ENCODE peak calls at places on chromosomes 4 and X, in ten cellular contexts. One of them, this sample, is unnamed.

GRCh38 chr4:21887481-21887880 is 61.1 kb downstream of the KCNIP4 start:
- DNase-seq in caudate nucleus: no peak
- DNase-seq in CD8-positive, alpha-beta T cell: no peak
- DNase-seq in kidney glomerular epithelial cell: no peak
- DNase-seq in effector memory CD8-positive, alpha-beta T cell: no peak
- DNase-seq in EL: no peak
- DNase-seq in SHP77 treated with DMSO at 0.1 percent for 48 hours: no peak
- DNase-seq in stromal cell of bone marrow: no peak
- DNase-seq in activated T-helper 1 cell treated with anti-CD3 and anti-CD28 coated beads, Interleukin-2, amount 50 U/mL, for 16 hours: no peak
- DNase-seq in memory B cell: no peak
- DNase-seq in this sample: no peak

GRCh38 chr4:174580597-174580996 is 58.3 kb upstream of the HPGD start:
- DNase-seq in caudate nucleus: no peak
- DNase-seq in CD8-positive, alpha-beta T cell: no peak
- DNase-seq in kidney glomerular epithelial cell: no peak
- DNase-seq in effector memory CD8-positive, alpha-beta T cell: no peak
- DNase-seq in EL: no peak
- DNase-seq in SHP77 treated with DMSO at 0.1 percent for 48 hours: no peak
- DNase-seq in stromal cell of bone marrow: no peak
- DNase-seq in activated T-helper 1 cell treated with anti-CD3 and anti-CD28 coated beads, Interleukin-2, amount 50 U/mL, for 16 hours: no peak
- DNase-seq in memory B cell: no peak
- DNase-seq in this sample: no peak

GRCh38 chrX:54824195-54824594 is 16.6 kb downstream of the MAGED2 start:
- DNase-seq in caudate nucleus: no peak
- DNase-seq in CD8-positive, alpha-beta T cell: no peak
- DNase-seq in kidney glomerular epithelial cell: no peak
- DNase-seq in effector memory CD8-positive, alpha-beta T cell: no peak
- DNase-seq in EL: no peak
- DNase-seq in SHP77 treated with DMSO at 0.1 percent for 48 hours: no peak
- DNase-seq in stromal cell of bone marrow: no peak
- DNase-seq in activated T-helper 1 cell treated with anti-CD3 and anti-CD28 coated beads, Interleukin-2, amount 50 U/mL, for 16 hours: no peak
- DNase-seq in memory B cell: no peak
- DNase-seq in this sample: no peak

GRCh38 chr4:182338731-182339130 is 95.5 kb downstream of the TENM3 start:
- DNase-seq in caudate nucleus: no peak
- DNase-seq in CD8-positive, alpha-beta T cell: no peak
- DNase-seq in kidney glomerular epithelial cell: no peak
- DNase-seq in effector memory CD8-positive, alpha-beta T cell: no peak
- DNase-seq in EL: peak
- DNase-seq in SHP77 treated with DMSO at 0.1 percent for 48 hours: no peak
- DNase-seq in stromal cell of bone marrow: no peak
- DNase-seq in activated T-helper 1 cell treated with anti-CD3 and anti-CD28 coated beads, Interleukin-2, amount 50 U/mL, for 16 hours: no peak
- DNase-seq in memory B cell: no peak
- DNase-seq in this sample: no peak

GRCh38 chrX:132118361-132118760 is 9.5 kb downstream of the FRMD7 start:
- DNase-seq in caudate nucleus: no peak
- DNase-seq in CD8-positive, alpha-beta T cell: no peak
- DNase-seq in kidney glomerular epithelial cell: no peak
- DNase-seq in effector memory CD8-positive, alpha-beta T cell: no peak
- DNase-seq in EL: no peak
- DNase-seq in SHP77 treated with DMSO at 0.1 percent for 48 hours: no peak
- DNase-seq in stromal cell of bone marrow: no peak
- DNase-seq in activated T-helper 1 cell treated with anti-CD3 and anti-CD28 coated beads, Interleukin-2, amount 50 U/mL, for 16 hours: no peak
- DNase-seq in memory B cell: no peak
- DNase-seq in this sample: peak

GRCh38 chr4:1985780-1986577 is 22.8 kb downstream of the NELFA start:
- DNase-seq in caudate nucleus: no peak
- DNase-seq in CD8-positive, alpha-beta T cell: no peak
- DNase-seq in kidney glomerular epithelial cell: no peak
- DNase-seq in effector memory CD8-positive, alpha-beta T cell: no peak
- DNase-seq in EL: no peak
- DNase-seq in SHP77 treated with DMSO at 0.1 percent for 48 hours: no peak
- DNase-seq in stromal cell of bone marrow: no peak
- DNase-seq in activated T-helper 1 cell treated with anti-CD3 and anti-CD28 coated beads, Interleukin-2, amount 50 U/mL, for 16 hours: no peak
- DNase-seq in memory B cell: no peak
- DNase-seq in this sample: no peak

GRCh38 chr4:125359960-125360628 is 45.3 kb downstream of the FAT4 start:
- DNase-seq in caudate nucleus: no peak
- DNase-seq in CD8-positive, alpha-beta T cell: no peak
- DNase-seq in kidney glomerular epithelial cell: no peak
- DNase-seq in effector memory CD8-positive, alpha-beta T cell: no peak
- DNase-seq in EL: no peak
- DNase-seq in SHP77 treated with DMSO at 0.1 percent for 48 hours: no peak
- DNase-seq in stromal cell of bone marrow: no peak
- DNase-seq in activated T-helper 1 cell treated with anti-CD3 and anti-CD28 coated beads, Interleukin-2, amount 50 U/mL, for 16 hours: no peak
- DNase-seq in memory B cell: no peak
- DNase-seq in this sample: no peak

GRCh38 chr4:147289181-147289580 is 191.7 kb upstream of the EDNRA start:
- DNase-seq in caudate nucleus: no peak
- DNase-seq in CD8-positive, alpha-beta T cell: no peak
- DNase-seq in kidney glomerular epithelial cell: no peak
- DNase-seq in effector memory CD8-positive, alpha-beta T cell: no peak
- DNase-seq in EL: no peak
- DNase-seq in SHP77 treated with DMSO at 0.1 percent for 48 hours: no peak
- DNase-seq in stromal cell of bone marrow: no peak
- DNase-seq in activated T-helper 1 cell treated with anti-CD3 and anti-CD28 coated beads, Interleukin-2, amount 50 U/mL, for 16 hours: no peak
- DNase-seq in memory B cell: no peak
- DNase-seq in this sample: no peak

GRCh38 chr4:102759835-102760644 is 728 bp downstream of the MANBA start:
- DNase-seq in caudate nucleus: peak
- DNase-seq in CD8-positive, alpha-beta T cell: no peak
- DNase-seq in kidney glomerular epithelial cell: peak
- DNase-seq in effector memory CD8-positive, alpha-beta T cell: peak
- DNase-seq in EL: peak
- DNase-seq in SHP77 treated with DMSO at 0.1 percent for 48 hours: no peak
- DNase-seq in stromal cell of bone marrow: peak
- DNase-seq in activated T-helper 1 cell treated with anti-CD3 and anti-CD28 coated beads, Interleukin-2, amount 50 U/mL, for 16 hours: no peak
- DNase-seq in memory B cell: peak
- DNase-seq in this sample: no peak

GRCh38 chr4:173537628-173538147 is 7.7 kb upstream of the HAND2 start:
- DNase-seq in caudate nucleus: no peak
- DNase-seq in CD8-positive, alpha-beta T cell: no peak
- DNase-seq in kidney glomerular epithelial cell: no peak
- DNase-seq in effector memory CD8-positive, alpha-beta T cell: no peak
- DNase-seq in EL: no peak
- DNase-seq in SHP77 treated with DMSO at 0.1 percent for 48 hours: no peak
- DNase-seq in stromal cell of bone marrow: no peak
- DNase-seq in activated T-helper 1 cell treated with anti-CD3 and anti-CD28 coated beads, Interleukin-2, amount 50 U/mL, for 16 hours: no peak
- DNase-seq in memory B cell: no peak
- DNase-seq in this sample: no peak

GRCh38 chr4:20137176-20137575 is 114.5 kb upstream of the SLIT2 start:
- DNase-seq in caudate nucleus: no peak
- DNase-seq in CD8-positive, alpha-beta T cell: no peak
- DNase-seq in kidney glomerular epithelial cell: no peak
- DNase-seq in effector memory CD8-positive, alpha-beta T cell: no peak
- DNase-seq in EL: peak
- DNase-seq in SHP77 treated with DMSO at 0.1 percent for 48 hours: no peak
- DNase-seq in stromal cell of bone marrow: peak
- DNase-seq in activated T-helper 1 cell treated with anti-CD3 and anti-CD28 coated beads, Interleukin-2, amount 50 U/mL, for 16 hours: no peak
- DNase-seq in memory B cell: no peak
- DNase-seq in this sample: no peak

GRCh38 chrX:151996329-151996728 is 21.9 kb upstream of the GABRE start:
- DNase-seq in caudate nucleus: no peak
- DNase-seq in CD8-positive, alpha-beta T cell: no peak
- DNase-seq in kidney glomerular epithelial cell: no peak
- DNase-seq in effector memory CD8-positive, alpha-beta T cell: no peak
- DNase-seq in EL: no peak
- DNase-seq in SHP77 treated with DMSO at 0.1 percent for 48 hours: no peak
- DNase-seq in stromal cell of bone marrow: no peak
- DNase-seq in activated T-helper 1 cell treated with anti-CD3 and anti-CD28 coated beads, Interleukin-2, amount 50 U/mL, for 16 hours: no peak
- DNase-seq in memory B cell: no peak
- DNase-seq in this sample: no peak

GRCh38 chr4:80492761-80493160 is 157.2 kb downstream of the CFAP299 start:
- DNase-seq in caudate nucleus: no peak
- DNase-seq in CD8-positive, alpha-beta T cell: peak
- DNase-seq in kidney glomerular epithelial cell: no peak
- DNase-seq in effector memory CD8-positive, alpha-beta T cell: peak
- DNase-seq in EL: no peak
- DNase-seq in SHP77 treated with DMSO at 0.1 percent for 48 hours: no peak
- DNase-seq in stromal cell of bone marrow: no peak
- DNase-seq in activated T-helper 1 cell treated with anti-CD3 and anti-CD28 coated beads, Interleukin-2, amount 50 U/mL, for 16 hours: no peak
- DNase-seq in memory B cell: no peak
- DNase-seq in this sample: no peak

GRCh38 chr4:8303485-8304281 is 34.1 kb downstream of the HTRA3 start:
- DNase-seq in caudate nucleus: no peak
- DNase-seq in CD8-positive, alpha-beta T cell: no peak
- DNase-seq in kidney glomerular epithelial cell: peak
- DNase-seq in effector memory CD8-positive, alpha-beta T cell: no peak
- DNase-seq in EL: peak
- DNase-seq in SHP77 treated with DMSO at 0.1 percent for 48 hours: no peak
- DNase-seq in stromal cell of bone marrow: peak
- DNase-seq in activated T-helper 1 cell treated with anti-CD3 and anti-CD28 coated beads, Interleukin-2, amount 50 U/mL, for 16 hours: no peak
- DNase-seq in memory B cell: no peak
- DNase-seq in this sample: no peak

GRCh38 chr4:7861440-7861881 is 78.2 kb downstream of the AFAP1 start:
- DNase-seq in caudate nucleus: no peak
- DNase-seq in CD8-positive, alpha-beta T cell: no peak
- DNase-seq in kidney glomerular epithelial cell: peak
- DNase-seq in effector memory CD8-positive, alpha-beta T cell: no peak
- DNase-seq in EL: peak
- DNase-seq in SHP77 treated with DMSO at 0.1 percent for 48 hours: no peak
- DNase-seq in stromal cell of bone marrow: peak
- DNase-seq in activated T-helper 1 cell treated with anti-CD3 and anti-CD28 coated beads, Interleukin-2, amount 50 U/mL, for 16 hours: no peak
- DNase-seq in memory B cell: no peak
- DNase-seq in this sample: no peak

GRCh38 chr4:41360214-41360910 is 103.6 kb downstream of the UCHL1 start:
- DNase-seq in caudate nucleus: peak
- DNase-seq in CD8-positive, alpha-beta T cell: no peak
- DNase-seq in kidney glomerular epithelial cell: no peak
- DNase-seq in effector memory CD8-positive, alpha-beta T cell: no peak
- DNase-seq in EL: peak
- DNase-seq in SHP77 treated with DMSO at 0.1 percent for 48 hours: no peak
- DNase-seq in stromal cell of bone marrow: no peak
- DNase-seq in activated T-helper 1 cell treated with anti-CD3 and anti-CD28 coated beads, Interleukin-2, amount 50 U/mL, for 16 hours: no peak
- DNase-seq in memory B cell: no peak
- DNase-seq in this sample: peak

GRCh38 chrX:40006025-40007017 is 91.4 kb downstream of the BCOR start:
- DNase-seq in caudate nucleus: no peak
- DNase-seq in CD8-positive, alpha-beta T cell: peak
- DNase-seq in kidney glomerular epithelial cell: no peak
- DNase-seq in effector memory CD8-positive, alpha-beta T cell: no peak
- DNase-seq in EL: peak
- DNase-seq in SHP77 treated with DMSO at 0.1 percent for 48 hours: no peak
- DNase-seq in stromal cell of bone marrow: no peak
- DNase-seq in activated T-helper 1 cell treated with anti-CD3 and anti-CD28 coated beads, Interleukin-2, amount 50 U/mL, for 16 hours: no peak
- DNase-seq in memory B cell: no peak
- DNase-seq in this sample: no peak

GRCh38 chr4:53132117-53132889 is 233.6 kb downstream of the SCFD2 start:
- DNase-seq in caudate nucleus: no peak
- DNase-seq in CD8-positive, alpha-beta T cell: no peak
- DNase-seq in kidney glomerular epithelial cell: no peak
- DNase-seq in effector memory CD8-positive, alpha-beta T cell: no peak
- DNase-seq in EL: no peak
- DNase-seq in SHP77 treated with DMSO at 0.1 percent for 48 hours: no peak
- DNase-seq in stromal cell of bone marrow: peak
- DNase-seq in activated T-helper 1 cell treated with anti-CD3 and anti-CD28 coated beads, Interleukin-2, amount 50 U/mL, for 16 hours: no peak
- DNase-seq in memory B cell: no peak
- DNase-seq in this sample: no peak

GRCh38 chr4:105909699-105910340 is 14.5 kb downstream of the NPNT start:
- DNase-seq in caudate nucleus: no peak
- DNase-seq in CD8-positive, alpha-beta T cell: no peak
- DNase-seq in kidney glomerular epithelial cell: no peak
- DNase-seq in effector memory CD8-positive, alpha-beta T cell: no peak
- DNase-seq in EL: no peak
- DNase-seq in SHP77 treated with DMSO at 0.1 percent for 48 hours: no peak
- DNase-seq in stromal cell of bone marrow: peak
- DNase-seq in activated T-helper 1 cell treated with anti-CD3 and anti-CD28 coated beads, Interleukin-2, amount 50 U/mL, for 16 hours: no peak
- DNase-seq in memory B cell: no peak
- DNase-seq in this sample: no peak

GRCh38 chrX:64204252-64204651 is 1.3 kb downstream of the AMER1 start:
- DNase-seq in caudate nucleus: no peak
- DNase-seq in CD8-positive, alpha-beta T cell: no peak
- DNase-seq in kidney glomerular epithelial cell: no peak
- DNase-seq in effector memory CD8-positive, alpha-beta T cell: no peak
- DNase-seq in EL: peak
- DNase-seq in SHP77 treated with DMSO at 0.1 percent for 48 hours: no peak
- DNase-seq in stromal cell of bone marrow: no peak
- DNase-seq in activated T-helper 1 cell treated with anti-CD3 and anti-CD28 coated beads, Interleukin-2, amount 50 U/mL, for 16 hours: no peak
- DNase-seq in memory B cell: no peak
- DNase-seq in this sample: peak

GRCh38 chr4:61817071-61817470 is 616.9 kb downstream of the ADGRL3 start:
- DNase-seq in caudate nucleus: no peak
- DNase-seq in CD8-positive, alpha-beta T cell: no peak
- DNase-seq in kidney glomerular epithelial cell: no peak
- DNase-seq in effector memory CD8-positive, alpha-beta T cell: no peak
- DNase-seq in EL: no peak
- DNase-seq in SHP77 treated with DMSO at 0.1 percent for 48 hours: no peak
- DNase-seq in stromal cell of bone marrow: no peak
- DNase-seq in activated T-helper 1 cell treated with anti-CD3 and anti-CD28 coated beads, Interleukin-2, amount 50 U/mL, for 16 hours: no peak
- DNase-seq in memory B cell: no peak
- DNase-seq in this sample: no peak

GRCh38 chr4:187668683-187669082 is 326.9 kb upstream of the ZFP42 start:
- DNase-seq in caudate nucleus: no peak
- DNase-seq in CD8-positive, alpha-beta T cell: no peak
- DNase-seq in kidney glomerular epithelial cell: peak
- DNase-seq in effector memory CD8-positive, alpha-beta T cell: no peak
- DNase-seq in EL: peak
- DNase-seq in SHP77 treated with DMSO at 0.1 percent for 48 hours: no peak
- DNase-seq in stromal cell of bone marrow: peak
- DNase-seq in activated T-helper 1 cell treated with anti-CD3 and anti-CD28 coated beads, Interleukin-2, amount 50 U/mL, for 16 hours: no peak
- DNase-seq in memory B cell: no peak
- DNase-seq in this sample: no peak

GRCh38 chr4:112296949-112297483 is at the start of gene ALPK1:
- DNase-seq in caudate nucleus: no peak
- DNase-seq in CD8-positive, alpha-beta T cell: no peak
- DNase-seq in kidney glomerular epithelial cell: peak
- DNase-seq in effector memory CD8-positive, alpha-beta T cell: no peak
- DNase-seq in EL: peak
- DNase-seq in SHP77 treated with DMSO at 0.1 percent for 48 hours: no peak
- DNase-seq in stromal cell of bone marrow: peak
- DNase-seq in activated T-helper 1 cell treated with anti-CD3 and anti-CD28 coated beads, Interleukin-2, amount 50 U/mL, for 16 hours: no peak
- DNase-seq in memory B cell: no peak
- DNase-seq in this sample: no peak

GRCh38 chr4:52643846-52644245 is 15.3 kb downstream of the USP46 start:
- DNase-seq in caudate nucleus: no peak
- DNase-seq in CD8-positive, alpha-beta T cell: no peak
- DNase-seq in kidney glomerular epithelial cell: peak
- DNase-seq in effector memory CD8-positive, alpha-beta T cell: no peak
- DNase-seq in EL: peak
- DNase-seq in SHP77 treated with DMSO at 0.1 percent for 48 hours: peak
- DNase-seq in stromal cell of bone marrow: peak
- DNase-seq in activated T-helper 1 cell treated with anti-CD3 and anti-CD28 coated beads, Interleukin-2, amount 50 U/mL, for 16 hours: no peak
- DNase-seq in memory B cell: no peak
- DNase-seq in this sample: no peak

GRCh38 chr4:128709268-128709667 is 100.2 kb upstream of the JADE1 start:
- DNase-seq in caudate nucleus: no peak
- DNase-seq in CD8-positive, alpha-beta T cell: no peak
- DNase-seq in kidney glomerular epithelial cell: no peak
- DNase-seq in effector memory CD8-positive, alpha-beta T cell: no peak
- DNase-seq in EL: no peak
- DNase-seq in SHP77 treated with DMSO at 0.1 percent for 48 hours: no peak
- DNase-seq in stromal cell of bone marrow: no peak
- DNase-seq in activated T-helper 1 cell treated with anti-CD3 and anti-CD28 coated beads, Interleukin-2, amount 50 U/mL, for 16 hours: no peak
- DNase-seq in memory B cell: no peak
- DNase-seq in this sample: no peak

GRCh38 chrX:132837971-132838370 is 120.5 kb downstream of the HS6ST2 start:
- DNase-seq in caudate nucleus: no peak
- DNase-seq in CD8-positive, alpha-beta T cell: no peak
- DNase-seq in kidney glomerular epithelial cell: no peak
- DNase-seq in effector memory CD8-positive, alpha-beta T cell: no peak
- DNase-seq in EL: no peak
- DNase-seq in SHP77 treated with DMSO at 0.1 percent for 48 hours: no peak
- DNase-seq in stromal cell of bone marrow: no peak
- DNase-seq in activated T-helper 1 cell treated with anti-CD3 and anti-CD28 coated beads, Interleukin-2, amount 50 U/mL, for 16 hours: no peak
- DNase-seq in memory B cell: no peak
- DNase-seq in this sample: no peak

GRCh38 chr4:91427171-91427570 is 876.6 kb upstream of the GRID2 start:
- DNase-seq in caudate nucleus: no peak
- DNase-seq in CD8-positive, alpha-beta T cell: no peak
- DNase-seq in kidney glomerular epithelial cell: no peak
- DNase-seq in effector memory CD8-positive, alpha-beta T cell: no peak
- DNase-seq in EL: no peak
- DNase-seq in SHP77 treated with DMSO at 0.1 percent for 48 hours: no peak
- DNase-seq in stromal cell of bone marrow: no peak
- DNase-seq in activated T-helper 1 cell treated with anti-CD3 and anti-CD28 coated beads, Interleukin-2, amount 50 U/mL, for 16 hours: no peak
- DNase-seq in memory B cell: no peak
- DNase-seq in this sample: no peak

GRCh38 chr4:178471385-178471784 is 1029.1 kb upstream of the AGA start:
- DNase-seq in caudate nucleus: no peak
- DNase-seq in CD8-positive, alpha-beta T cell: no peak
- DNase-seq in kidney glomerular epithelial cell: no peak
- DNase-seq in effector memory CD8-positive, alpha-beta T cell: no peak
- DNase-seq in EL: no peak
- DNase-seq in SHP77 treated with DMSO at 0.1 percent for 48 hours: no peak
- DNase-seq in stromal cell of bone marrow: no peak
- DNase-seq in activated T-helper 1 cell treated with anti-CD3 and anti-CD28 coated beads, Interleukin-2, amount 50 U/mL, for 16 hours: no peak
- DNase-seq in memory B cell: no peak
- DNase-seq in this sample: no peak

This sample was measured in neural crest cell.